ENCODE peak calls at places on chromosomes 12 and 14, in seven cellular contexts. W is transverse colon, F is tibial nerve, X is Caco-2, P is skeletal muscle cell, K is SK-N-SH, I is breast epithelium. B is an unnamed sample.

GRCh38 chr14:38339704-38340103 is 83.8 kb upstream of the CLEC14A start:
- DNase-seq in W (no peak), I (no peak), P (peak), X (no peak), F (no peak), K (no peak), B (no peak)

GRCh38 chr14:89121961-89122675 is 294.9 kb downstream of the FOXN3 start:
- DNase-seq in P (no peak), F (no peak), I (no peak), W (no peak), X (no peak), K (no peak), B (no peak)

GRCh38 chr12:219891-220352 is 6.0 kb upstream of the SLC6A12 start:
- DNase-seq in K (peak), P (no peak), F (peak), X (peak), I (peak), W (peak), B (no peak)

GRCh38 chr12:110370732-110371141 is 32.8 kb downstream of the ANAPC7 start:
- DNase-seq in K (no peak), I (no peak), W (no peak), F (no peak), X (no peak), P (no peak), B (no peak)

GRCh38 chr14:68232643-68233055 is 413.1 kb downstream of the RAD51B start:
- DNase-seq in K (no peak), P (peak), W (peak), X (no peak), F (peak), I (no peak), B (peak)

GRCh38 chr14:57749267-57749666 is 116.6 kb downstream of the SLC35F4 start:
- DNase-seq in X (no peak), I (no peak), F (no peak), K (no peak), P (peak), W (no peak), B (no peak)

GRCh38 chr14:79166171-79166570 is 996.0 kb downstream of the NRXN3 start:
- DNase-seq in F (no peak), P (no peak), W (no peak), K (no peak), X (no peak), I (no peak), B (no peak)

GRCh38 chr14:96698846-96699543 is 98.2 kb upstream of the VRK1 start:
- DNase-seq in X (no peak), P (no peak), F (no peak), W (no peak), I (no peak), K (no peak), B (no peak)

GRCh38 chr14:70045715-70046535 is 142.8 kb downstream of the SLC8A3 start:
- DNase-seq in F (no peak), X (peak), I (peak), K (peak), P (no peak), W (peak), B (peak)

GRCh38 chr12:56684745-56685369 is 3.2 kb downstream of the PTGES3 start:
- DNase-seq in I (peak), P (no peak), W (no peak), K (no peak), X (no peak), F (no peak), B (peak)

GRCh38 chr12:101915856-101916255 is 38.5 kb downstream of the DRAM1 start:
- DNase-seq in F (no peak), P (no peak), W (no peak), X (no peak), K (no peak), I (no peak), B (no peak)

DNA sequence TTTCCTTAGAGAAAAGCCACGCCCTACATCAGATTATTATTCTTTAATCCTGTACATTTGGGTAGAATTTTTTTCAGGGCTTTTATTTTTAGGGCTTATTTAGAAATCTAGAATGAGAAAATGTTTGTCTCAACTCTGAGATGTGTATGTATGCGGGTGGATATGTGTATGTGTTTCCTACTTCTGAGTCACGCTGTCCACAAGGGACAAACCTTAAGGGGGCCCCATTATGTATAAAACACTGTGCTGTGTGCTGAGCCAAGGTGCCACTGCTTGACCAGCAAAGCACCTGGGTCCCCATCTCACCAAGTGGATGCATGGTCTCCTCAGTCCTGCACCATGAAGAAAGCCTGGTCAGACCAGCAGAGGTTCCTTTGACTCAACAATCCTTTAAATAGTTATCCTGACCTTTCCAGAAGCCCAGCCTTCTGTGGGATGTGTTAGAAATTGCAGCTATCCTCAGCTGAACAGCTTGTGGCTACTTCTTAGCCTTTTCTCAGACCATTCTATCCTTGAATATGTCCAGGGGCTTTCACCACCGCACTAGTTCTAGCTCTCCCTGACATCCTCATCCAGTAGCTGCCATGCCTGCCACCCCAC is 57.7 kb upstream of the STK38L start:
- DNase-seq in F (no peak), P (no peak), W (no peak), K (no peak), X (no peak), I (no peak), B (no peak)
- H3K4me3 ChIP-seq in F (no peak), P (no peak), W (no peak), K (no peak), X (no peak), I (no peak), B (no peak)

GRCh38 chr12:6552140-6552551 is 3.7 kb downstream of the IFFO1 start:
- DNase-seq in X (no peak), P (no peak), I (no peak), K (no peak), W (no peak), F (no peak), B (no peak)
- H3K4me3 ChIP-seq in X (no peak), P (peak), I (no peak), K (no peak), W (no peak), F (no peak), B (no peak)

GRCh38 chr12:45329238-45329637 is 113.3 kb downstream of the ANO6 start:
- DNase-seq in W (no peak), K (no peak), P (no peak), F (no peak), X (no peak), I (no peak), B (no peak)
- H3K4me3 ChIP-seq in W (no peak), K (no peak), P (no peak), F (no peak), X (no peak), I (no peak), B (no peak)

GRCh38 chr12:89345830-89346740 is 6.2 kb downstream of the DUSP6 start:
- DNase-seq in I (no peak), K (peak), X (no peak), W (peak), P (no peak), F (peak), B (peak)

GRCh38 chr12:89347325-89347829 is 4.9 kb downstream of the DUSP6 start:
- DNase-seq in K (no peak), P (no peak), X (no peak), F (no peak), I (no peak), W (no peak), B (no peak)

GRCh38 chr12:89344862-89345202 is 7.5 kb downstream of the DUSP6 start:
- DNase-seq in P (no peak), K (no peak), W (no peak), X (no peak), F (no peak), I (no peak), B (no peak)

GRCh38 chr12:89345376-89345775 is 6.9 kb downstream of the DUSP6 start:
- DNase-seq in I (no peak), W (no peak), P (no peak), F (no peak), K (no peak), X (no peak), B (no peak)

DNA sequence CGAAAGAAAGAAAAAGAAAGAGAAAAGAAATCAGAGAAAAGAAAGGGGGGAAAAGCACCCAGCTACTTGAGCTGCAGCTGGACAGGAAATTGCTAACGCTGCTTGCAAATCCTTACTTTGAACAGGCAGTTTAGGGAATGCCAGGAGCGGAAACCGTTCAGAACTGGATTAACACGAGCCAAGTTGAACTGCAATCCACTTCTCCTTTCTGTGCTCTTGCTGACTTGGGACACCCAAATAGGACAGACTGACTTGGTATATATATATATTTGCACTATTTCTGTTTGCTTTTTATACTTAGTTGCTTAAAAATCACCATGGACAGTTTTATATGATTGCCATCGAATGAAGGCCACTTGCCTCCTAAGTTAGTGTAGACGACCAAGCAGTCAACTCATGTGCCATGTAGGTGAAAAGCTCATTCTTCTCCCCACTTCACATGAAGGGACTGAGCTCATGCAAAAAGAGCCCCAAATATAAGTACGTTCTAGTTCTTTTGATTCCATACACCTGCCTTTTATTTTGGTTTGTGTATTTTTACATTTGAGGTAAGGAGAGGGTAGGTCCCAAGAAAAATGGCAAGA is 5.5 kb downstream of the DUSP6 start:
- DNase-seq in F (peak), X (no peak), W (no peak), I (no peak), K (no peak), P (no peak), B (peak)
- H3K4me3 ChIP-seq in F (no peak), X (no peak), W (no peak), I (peak), K (peak), P (peak), B (no peak)

DNA sequence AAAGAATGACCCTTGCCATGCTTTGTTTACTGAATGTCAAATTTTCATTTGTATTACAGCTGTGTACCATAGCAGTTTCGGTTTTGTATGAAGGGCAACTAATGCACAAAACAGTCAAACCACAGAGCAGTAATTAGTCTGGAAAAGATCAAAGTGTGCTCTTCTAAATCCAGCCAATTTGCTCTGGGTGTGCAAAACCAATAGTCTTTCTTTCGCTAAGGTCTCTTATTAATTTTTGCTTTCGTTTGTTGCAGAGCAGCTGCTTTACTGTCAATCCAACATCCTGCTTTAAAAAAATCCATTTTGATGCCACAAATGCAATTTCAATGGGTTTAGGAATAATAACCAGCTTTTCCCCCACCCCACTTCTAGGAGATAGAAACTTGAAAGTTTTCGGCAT is 114.2 kb downstream of the BRMS1L start:
- DNase-seq in P (no peak), I (no peak), K (no peak), X (no peak), W (no peak), F (no peak), B (no peak)
- H3K4me3 ChIP-seq in P (peak), I (no peak), K (peak), X (no peak), W (no peak), F (peak), B (no peak)

GRCh38 chr14:58832010-58832409 is 194.2 kb downstream of the DACT1 start:
- DNase-seq in X (no peak), W (peak), K (peak), P (no peak), I (no peak), F (no peak), B (no peak)

GRCh38 chr14:58830121-58830520 is 192.4 kb downstream of the DACT1 start:
- DNase-seq in P (no peak), I (no peak), F (no peak), K (no peak), X (no peak), W (no peak), B (no peak)

GRCh38 chr14:58826845-58827686 is 189.3 kb downstream of the DACT1 start:
- DNase-seq in F (no peak), K (no peak), P (no peak), X (no peak), I (no peak), W (no peak), B (no peak)

GRCh38 chr14:58828298-58828697 is 190.5 kb downstream of the DACT1 start:
- DNase-seq in F (no peak), P (no peak), I (no peak), X (no peak), K (no peak), W (no peak), B (no peak)

GRCh38 chr14:58829594-58829993 is 191.8 kb downstream of the DACT1 start:
- DNase-seq in K (no peak), I (no peak), F (no peak), P (no peak), X (no peak), W (no peak), B (no peak)
- H3K4me3 ChIP-seq in K (no peak), I (no peak), F (no peak), P (no peak), X (no peak), W (no peak), B (no peak)

DNA sequence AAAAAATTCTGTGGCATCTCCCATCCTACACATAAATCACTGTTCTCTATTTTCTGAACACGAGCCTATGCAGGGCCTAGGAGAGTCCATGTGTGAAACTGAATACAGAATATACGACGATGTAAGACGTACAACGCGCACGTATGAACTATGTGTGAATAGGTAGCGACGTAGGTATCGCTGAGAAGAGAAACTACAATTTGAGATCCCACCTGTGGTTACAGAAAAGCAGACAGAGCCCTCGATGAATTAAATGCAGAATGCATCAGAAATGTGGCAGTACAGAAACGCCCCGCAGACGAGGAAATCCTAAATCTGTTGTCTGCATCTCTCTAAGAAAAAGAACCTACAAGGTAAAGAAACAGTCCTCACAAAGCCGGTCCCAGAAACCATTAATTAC is 12.7 kb downstream of the BCL11B start:
- DNase-seq in K (no peak), W (no peak), I (no peak), X (no peak), P (no peak), F (no peak), B (no peak)
- H3K4me3 ChIP-seq in K (no peak), W (no peak), I (peak), X (no peak), P (peak), F (no peak), B (no peak)

DNA sequence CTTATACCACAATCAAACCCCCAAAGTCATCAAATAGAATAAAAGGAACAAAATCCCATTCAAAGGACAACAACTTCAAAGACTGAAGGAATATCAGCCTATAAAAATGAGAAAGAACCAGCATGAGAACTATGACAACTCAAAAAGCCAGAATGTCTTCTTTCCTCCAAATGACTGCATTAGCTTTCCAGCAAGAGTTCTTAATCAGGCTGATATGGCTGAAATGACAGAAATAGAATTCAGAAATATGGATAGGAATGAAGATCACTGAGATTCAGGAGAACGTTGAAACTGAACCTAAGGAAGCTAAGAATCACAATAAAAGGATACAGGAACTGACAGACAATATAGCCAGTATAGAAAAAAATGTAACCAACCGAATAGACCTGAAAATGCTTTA is 109.5 kb downstream of the SINHCAF start:
- DNase-seq in X (no peak), W (no peak), I (no peak), F (no peak), K (no peak), P (no peak), B (no peak)
- H3K4me3 ChIP-seq in X (no peak), W (no peak), I (no peak), F (no peak), K (no peak), P (no peak), B (no peak)

B was measured in right atrium auricular region.